ENCODE peak calls at places on chromosome 11, in six cellular contexts. T is fibroblast of the aortic adventitia, G is body of pancreas, V is neural progenitor cell, W is GM13976, Y is HFF-Myc. N is an unnamed sample.

GRCh38 chr11:5196067-5196466 is 4.4 kb downstream of the OR51V1 start:
- DNase-seq in T (no peak), G (no peak), V (peak), W (no peak), Y (no peak), N (no peak)

GRCh38 chr11:117647872-117648271 is 149.1 kb downstream of the DSCAML1 start:
- DNase-seq in T (no peak), G (no peak), V (no peak), W (no peak), Y (no peak), N (no peak)

GRCh38 chr11:446886-447285 is 3.2 kb upstream of the PTDSS2 start:
- DNase-seq in T (no peak), G (no peak), V (no peak), W (no peak), Y (no peak), N (peak)

GRCh38 chr11:65696802-65697552 is 15.1 kb upstream of the KAT5 start:
- DNase-seq in T (no peak), G (no peak), V (no peak), W (no peak), Y (no peak), N (no peak)

GRCh38 chr11:69308936-69309799 is 15.2 kb downstream of the MYEOV start:
- DNase-seq in T (no peak), G (peak), V (no peak), W (no peak), Y (no peak), N (no peak)

GRCh38 chr11:45812581-45813548 is 7.9 kb downstream of the SLC35C1 start:
- DNase-seq in T (no peak), G (no peak), V (no peak), W (no peak), Y (no peak), N (no peak)

GRCh38 chr11:31521497-31522150 is 12.1 kb downstream of the ELP4 start:
- DNase-seq in T (peak), G (no peak), V (no peak), W (no peak), Y (no peak), N (no peak)

GRCh38 chr11:105937738-105938137 is 84.3 kb downstream of the MSANTD4 start:
- DNase-seq in T (no peak), G (no peak), V (no peak), W (no peak), Y (peak), N (peak)

GRCh38 chr11:134880788-134881187 is 468.7 kb upstream of the B3GAT1 start:
- DNase-seq in T (no peak), G (no peak), V (no peak), W (no peak), Y (no peak), N (no peak)

GRCh38 chr11:11620966-11621880 is 582 bp downstream of the GALNT18 start:
- DNase-seq in T (peak), G (peak), V (peak), W (peak), Y (no peak), N (peak)

GRCh38 chr11:108601150-108601549 is 7.6 kb upstream of the EXPH5 start:
- DNase-seq in T (no peak), G (no peak), V (no peak), W (no peak), Y (no peak), N (no peak)

GRCh38 chr11:33987975-33988580 is 63.5 kb upstream of the CAPRIN1 start:
- DNase-seq in T (peak), G (peak), V (peak), W (peak), Y (peak), N (peak)

GRCh38 chr11:113331436-113331835 is 17.1 kb downstream of the TTC12 start:
- DNase-seq in T (no peak), G (no peak), V (peak), W (no peak), Y (no peak), N (no peak)

GRCh38 chr11:103528596-103528995 is 419.4 kb downstream of the DYNC2H1 start:
- DNase-seq in T (no peak), G (no peak), V (no peak), W (no peak), Y (no peak), N (no peak)
- TF ChIP-seq CTCF in T (no peak), G (no peak), V (no peak), W (no peak), Y (no peak), N (no peak)

DNA sequence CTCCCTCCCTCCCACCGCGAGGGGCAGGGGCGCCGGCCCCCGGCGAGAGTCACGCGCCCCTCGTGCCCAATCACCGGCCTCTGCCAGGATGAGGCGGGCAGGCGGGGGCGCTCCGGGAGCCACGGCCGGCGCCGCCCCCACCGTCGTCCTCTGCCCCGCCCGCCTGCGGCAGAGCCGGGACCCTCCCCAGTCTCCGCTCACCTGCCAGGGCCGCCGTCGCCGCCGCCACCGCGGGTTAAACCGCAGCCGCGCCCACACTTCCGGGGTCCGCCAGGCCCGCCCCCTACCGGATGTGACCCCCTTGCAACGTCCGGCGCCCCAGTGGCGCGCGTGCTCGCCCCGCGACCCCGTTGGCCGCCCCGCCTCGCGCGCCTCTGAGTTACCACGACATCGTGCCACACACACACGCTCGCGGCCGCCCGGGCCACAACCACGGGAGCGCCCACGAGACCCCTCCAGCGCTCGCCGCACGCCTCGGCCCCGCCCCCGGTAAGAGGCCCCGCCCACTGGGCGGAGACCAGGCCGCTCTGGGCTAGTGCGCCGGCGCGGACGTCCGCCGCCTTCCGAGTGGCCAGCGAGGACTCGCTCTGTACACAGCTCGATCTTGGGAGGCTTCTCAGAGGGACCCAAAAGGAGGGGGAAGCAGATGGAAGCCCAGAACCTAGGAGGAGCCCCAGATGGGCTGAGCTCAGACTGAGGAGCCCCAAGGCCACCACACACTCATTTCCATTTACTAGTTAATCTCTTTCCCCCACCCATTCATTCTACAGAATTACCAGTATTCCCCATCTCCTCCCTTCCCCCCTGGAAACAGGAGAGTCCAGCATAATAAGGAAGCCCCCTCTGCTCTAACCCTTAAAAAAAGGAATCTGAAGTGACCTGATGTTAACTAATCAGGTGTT is at the start of gene VPS37C:
- DNase-seq in T (peak), G (peak), V (peak), W (peak), Y (peak), N (peak)
- TF ChIP-seq CTCF in T (no peak), G (no peak), V (peak), W (no peak), Y (no peak), N (no peak)

GRCh38 chr11:101862410-101863233 is 52.2 kb upstream of the CEP126 start:
- DNase-seq in T (peak), G (no peak), V (peak), W (no peak), Y (peak), N (peak)

GRCh38 chr11:101863361-101863760 is 51.4 kb upstream of the CEP126 start:
- DNase-seq in T (peak), G (no peak), V (no peak), W (no peak), Y (no peak), N (peak)

GRCh38 chr11:101864098-101864497 is 50.7 kb upstream of the CEP126 start:
- DNase-seq in T (no peak), G (no peak), V (no peak), W (no peak), Y (no peak), N (no peak)

GRCh38 chr11:101860694-101861371 is 54.0 kb upstream of the CEP126 start:
- DNase-seq in T (peak), G (peak), V (peak), W (peak), Y (peak), N (peak)
- TF ChIP-seq CTCF in T (peak), G (peak), V (peak), W (peak), Y (peak), N (peak)

GRCh38 chr11:61510178-61510979 is 1.8 kb downstream of the LRRC10B start:
- DNase-seq in T (no peak), G (no peak), V (no peak), W (no peak), Y (no peak), N (no peak)

GRCh38 chr11:61509058-61510029 is 795 bp downstream of the LRRC10B start:
- DNase-seq in T (peak), G (peak), V (peak), W (peak), Y (peak), N (peak)

GRCh38 chr11:61505640-61506155 is 2.9 kb upstream of the LRRC10B start:
- DNase-seq in T (no peak), G (no peak), V (no peak), W (no peak), Y (no peak), N (peak)

GRCh38 chr11:61507012-61507768 is 1.4 kb upstream of the LRRC10B start:
- DNase-seq in T (no peak), G (no peak), V (peak), W (no peak), Y (no peak), N (no peak)

DNA sequence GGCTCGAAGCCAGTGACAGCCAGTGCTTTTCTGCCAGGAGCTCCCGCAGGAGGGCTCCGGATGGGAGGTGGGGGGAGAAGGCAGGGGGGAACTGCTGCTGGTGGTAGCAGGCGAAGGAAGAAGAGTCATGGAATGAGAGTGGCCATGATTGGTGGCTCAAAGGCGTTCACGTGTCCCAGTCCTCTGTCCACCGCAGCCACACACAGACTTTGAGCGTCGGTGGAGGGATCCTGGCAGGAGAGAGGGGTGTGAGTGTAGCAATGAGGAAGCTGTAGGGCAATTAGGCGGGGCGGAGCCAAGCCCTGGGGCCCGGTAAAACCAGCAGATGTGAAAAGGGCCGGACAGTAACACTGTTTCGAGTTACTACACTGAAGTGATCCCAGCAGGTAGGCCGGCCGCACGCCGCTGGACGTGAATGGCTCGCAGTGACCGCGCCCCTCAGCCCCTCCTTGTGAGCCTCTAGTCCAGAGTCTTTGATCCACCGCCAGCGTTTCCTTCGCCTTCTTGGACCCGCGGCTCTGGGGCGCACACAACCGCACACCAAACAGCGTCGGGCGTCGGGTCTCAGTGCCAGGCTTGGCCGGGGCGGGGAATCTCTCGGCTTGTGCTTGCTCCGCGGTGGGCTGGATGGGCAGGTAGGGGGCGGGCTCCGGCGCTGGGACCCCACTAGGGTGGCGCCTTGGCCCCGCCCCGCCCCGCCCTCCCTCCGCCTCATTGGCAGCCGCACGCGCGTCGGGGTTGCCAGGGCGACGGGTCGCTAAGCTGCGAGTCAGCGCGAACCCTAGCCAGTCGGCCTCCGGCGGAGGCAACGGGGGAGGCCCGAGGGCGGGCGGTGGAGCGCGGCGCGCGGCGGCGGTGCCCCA is at the start of gene LRRC10B:
- DNase-seq in T (no peak), G (peak), V (peak), W (peak), Y (no peak), N (no peak)
- TF ChIP-seq CTCF in T (no peak), G (no peak), V (peak), W (no peak), Y (no peak), N (no peak)

GRCh38 chr11:20876738-20877137 is 207.4 kb downstream of the NELL1 start:
- DNase-seq in T (no peak), G (no peak), V (no peak), W (no peak), Y (no peak), N (no peak)

GRCh38 chr11:20874358-20874757 is 205.0 kb downstream of the NELL1 start:
- DNase-seq in T (no peak), G (no peak), V (no peak), W (no peak), Y (no peak), N (no peak)

DNA sequence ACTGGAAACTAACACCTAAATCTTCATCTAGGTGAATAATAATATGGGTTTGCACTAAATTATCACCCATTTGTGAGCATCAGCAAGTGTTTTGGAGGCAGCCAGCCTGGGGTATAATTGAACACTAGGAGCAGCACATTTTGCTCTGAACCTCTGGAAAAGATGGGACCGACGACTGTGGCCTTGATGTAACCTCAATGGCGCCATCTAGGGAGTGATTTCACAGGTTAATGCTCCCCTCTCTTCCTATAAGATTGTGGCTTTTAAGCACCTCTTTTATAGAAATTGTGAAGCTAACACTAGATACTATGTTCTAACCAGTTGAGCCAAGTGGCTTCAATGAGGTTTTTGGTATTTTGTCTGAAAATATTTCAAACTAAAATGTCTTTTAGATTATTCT is 203.7 kb downstream of the NELL1 start:
- DNase-seq in T (no peak), G (no peak), V (peak), W (peak), Y (no peak), N (no peak)
- TF ChIP-seq CTCF in T (no peak), G (no peak), V (peak), W (peak), Y (no peak), N (no peak)

DNA sequence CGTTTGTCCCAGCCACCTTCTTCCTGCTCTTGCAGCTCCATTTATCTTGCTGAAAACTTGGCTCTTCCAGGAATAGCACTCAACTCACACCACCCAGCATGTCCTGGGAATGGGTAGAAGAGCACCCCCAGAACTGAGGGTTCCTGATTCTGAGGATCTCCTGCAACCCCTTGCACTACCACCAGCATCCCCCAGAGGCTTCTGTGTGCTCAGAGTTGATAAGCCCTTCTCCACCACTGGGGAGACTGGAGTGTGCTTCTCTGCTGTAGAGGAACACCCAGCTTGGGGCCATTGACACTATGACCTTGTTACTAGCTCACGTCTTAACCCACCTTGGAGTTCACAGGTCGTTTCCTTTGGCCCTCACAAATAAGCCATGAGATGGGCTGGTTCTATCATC is 121.0 kb downstream of the GRIK4 start:
- DNase-seq in T (no peak), G (no peak), V (no peak), W (peak), Y (no peak), N (no peak)
- TF ChIP-seq CTCF in T (no peak), G (no peak), V (peak), W (no peak), Y (peak), N (no peak)